ENCODE peak calls at places on chromosome 5, in five cellular contexts. U is amniotic stem cell; F is activated naive CD8-positive, alpha-beta T cell treated with anti-CD3 and anti-CD28 coated beads, Interleukin-2, amount 50 U/mL, for 24 hours; I is activated effector memory CD4-positive, alpha-beta T cell treated with Interleukin-2 at 50 U/mL for 16 hours; E is stimulated activated CD4-positive, alpha-beta T cell treated with anti-CD3 and anti-CD28 coated beads, Interleukin-2, amount 100 ng/mL, for 24 hours. H is an unnamed sample.
A peak's percentile ranks its signal among the peaks of the same experiment; 100 is the strongest.

GRCh38 chr5:53481887-53482716 is 1.7 kb downstream of the FST start:
- DNase-seq in U (peak; percentile 38), F (peak; percentile 69), I (peak; percentile 24), E (peak; percentile 45), H (peak; percentile 30)

GRCh38 chr5:148391422-148391821 is 7.7 kb downstream of the FBXO38 start:
- DNase-seq in U (no peak), F (no peak), I (no peak), E (no peak), H (no peak)

GRCh38 chr5:115857621-115858349 is 16.1 kb downstream of the AP3S1 start:
- DNase-seq in U (no peak), F (no peak), I (no peak), E (no peak), H (no peak)

GRCh38 chr5:53642006-53642405 is 81.6 kb downstream of the NDUFS4 start:
- DNase-seq in U (no peak), F (no peak), I (no peak), E (no peak), H (no peak)

GRCh38 chr5:147303976-147304375 is 69.2 kb downstream of the STK32A start:
- DNase-seq in U (peak; percentile 4), F (no peak), I (no peak), E (no peak), H (no peak)

GRCh38 chr5:31530541-31531265 is 1.2 kb downstream of the DROSHA start:
- DNase-seq in U (no peak), F (no peak), I (no peak), E (no peak), H (peak; percentile 25)

GRCh38 chr5:112154940-112155686 is 264.0 kb downstream of the EPB41L4A start:
- DNase-seq in U (peak; percentile 16), F (no peak), I (no peak), E (no peak), H (no peak)

GRCh38 chr5:56358703-56359428 is 125.7 kb upstream of the ANKRD55 start:
- DNase-seq in U (no peak), F (no peak), I (no peak), E (no peak), H (no peak)

GRCh38 chr5:41776435-41776834 is 93.8 kb downstream of the OXCT1 start:
- DNase-seq in U (no peak), F (no peak), I (no peak), E (no peak), H (no peak)

GRCh38 chr5:81789033-81789432 is 38.1 kb upstream of the SSBP2 start:
- DNase-seq in U (no peak), F (no peak), I (no peak), E (no peak), H (peak; percentile 26)

GRCh38 chr5:169805527-169805934 is 168.5 kb downstream of the DOCK2 start:
- DNase-seq in U (no peak), F (peak; percentile 53), I (no peak), E (peak; percentile 59), H (peak; percentile 20)

GRCh38 chr5:163451489-163451888 is 8.4 kb downstream of the NUDCD2 start:
- DNase-seq in U (no peak), F (no peak), I (no peak), E (no peak), H (no peak)

GRCh38 chr5:8473827-8474568 is 605.0 kb downstream of the MTRR start:
- DNase-seq in U (no peak), F (no peak), I (no peak), E (no peak), H (no peak)

GRCh38 chr5:154049685-154050084 is 10.9 kb downstream of the MFAP3 start:
- DNase-seq in U (no peak), F (no peak), I (no peak), E (no peak), H (no peak)

GRCh38 chr5:67815455-67816391 is 399.8 kb upstream of the PIK3R1 start:
- DNase-seq in U (no peak), F (no peak), I (no peak), E (no peak), H (peak; percentile 24)

GRCh38 chr5:179110528-179110927 is 50.4 kb downstream of the ZNF354C start:
- DNase-seq in U (no peak), F (no peak), I (no peak), E (no peak), H (no peak)

GRCh38 chr5:168382421-168382820 is 91.0 kb downstream of the WWC1 start:
- DNase-seq in U (no peak), F (no peak), I (no peak), E (no peak), H (no peak)

H was measured in K562.